ENCODE peak calls at places on chromosomes 12 and 14, in ten cellular contexts. V is aorta; W is cardiac muscle cell; H is CD8-positive, alpha-beta T cell; O is suprapubic skin; K is IMR-90; Y is dorsolateral prefrontal cortex; S is heart right ventricle; N is Panc1; A is BJ. X is an unnamed sample.
A peak's percentile ranks its signal among the peaks of the same experiment; 100 is the strongest.

GRCh38 chr12:67077617-67078016 is 191.5 kb upstream of the CAND1 start:
- DNase-seq in Y (no peak), A (peak; percentile 6), N (no peak), S (no peak), H (no peak), K (peak; percentile 25), W (no peak), V (no peak), O (no peak), X (no peak)

GRCh38 chr12:6927379-6927991 is at the start of gene ATN1:
- DNase-seq in A (no peak), W (peak; percentile 87), V (peak; percentile 93), S (peak; percentile 86), H (no peak), K (peak; percentile 78), N (no peak), O (peak; percentile 89), Y (peak; percentile 82), X (peak; percentile 91)

GRCh38 chr12:44889871-44890270 is 13.8 kb upstream of the NELL2 start:
- DNase-seq in V (no peak), K (no peak), W (no peak), Y (no peak), S (no peak), A (no peak), O (no peak), N (no peak), H (no peak), X (no peak)

GRCh38 chr12:15192721-15193120 is 28.5 kb downstream of the RERG start:
- DNase-seq in O (no peak), W (no peak), N (no peak), A (no peak), S (no peak), Y (no peak), K (no peak), V (no peak), H (no peak), X (no peak)

GRCh38 chr12:87317302-87317701 is 711.9 kb downstream of the C12orf50 start:
- DNase-seq in A (no peak), S (no peak), V (no peak), N (no peak), K (peak; percentile 8), W (no peak), Y (no peak), H (no peak), O (no peak), X (no peak)

GRCh38 chr12:108733132-108733531 is 1.8 kb upstream of the CORO1C start:
- DNase-seq in K (no peak), V (no peak), S (no peak), H (no peak), Y (no peak), O (no peak), W (no peak), A (no peak), N (no peak), X (no peak)

GRCh38 chr14:46215801-46216200 is 435.8 kb downstream of the RPL10L start:
- DNase-seq in H (no peak), W (no peak), N (no peak), A (no peak), K (no peak), Y (no peak), O (no peak), V (no peak), S (no peak), X (no peak)

GRCh38 chr12:39028382-39028781 is 123.0 kb upstream of the CPNE8 start:
- DNase-seq in O (no peak), W (no peak), Y (no peak), V (no peak), K (no peak), S (no peak), H (no peak), N (no peak), A (no peak), X (no peak)

GRCh38 chr12:3727877-3728632 is 24.9 kb downstream of the CRACR2A start:
- DNase-seq in H (peak; percentile 19), S (no peak), K (peak; percentile 33), W (no peak), O (no peak), Y (no peak), N (no peak), A (no peak), V (no peak), X (no peak)

GRCh38 chr12:42525444-42525843 is 64.1 kb downstream of the PRICKLE1 start:
- DNase-seq in N (no peak), S (no peak), H (no peak), Y (no peak), K (no peak), A (no peak), O (no peak), V (no peak), W (no peak), X (no peak)

GRCh38 chr12:110244829-110245228 is 36.2 kb upstream of the ATP2A2 start:
- DNase-seq in H (no peak), O (no peak), A (no peak), S (peak; percentile 74), K (no peak), N (no peak), Y (no peak), W (peak; percentile 92), V (no peak), X (peak; percentile 78)

GRCh38 chr12:131053567-131053966 is 99.9 kb downstream of the ADGRD1 start:
- DNase-seq in O (no peak), A (no peak), S (no peak), N (no peak), V (no peak), W (no peak), H (no peak), K (no peak), Y (no peak), X (no peak)
- H3K27me3 ChIP-seq in O (no peaks in the 10 kb centered on the region), A (no peaks in the 10 kb centered on the region), S (no peaks in the 10 kb centered on the region), N (peaks cover 17% of the 10 kb centered on the region), V (no peaks in the 10 kb centered on the region), W (no peaks in the 10 kb centered on the region), H (no peaks in the 10 kb centered on the region), K (no peaks in the 10 kb centered on the region), Y (no peaks in the 10 kb centered on the region), X (no peaks in the 10 kb centered on the region)

GRCh38 chr14:70721542-70721941 is 79.8 kb downstream of the TTC9 start:
- DNase-seq in Y (no peak), W (no peak), O (no peak), K (peak; percentile 23), N (no peak), V (no peak), A (no peak), H (no peak), S (no peak), X (no peak)

GRCh38 chr14:70722418-70722817 is 80.7 kb downstream of the TTC9 start:
- DNase-seq in A (no peak), S (no peak), H (no peak), N (no peak), W (no peak), K (no peak), V (no peak), Y (no peak), O (no peak), X (no peak)

GRCh38 chr14:70716483-70716882 is 74.8 kb downstream of the TTC9 start:
- DNase-seq in A (no peak), K (no peak), N (no peak), O (no peak), W (no peak), V (no peak), S (no peak), H (no peak), Y (no peak), X (no peak)

GRCh38 chr14:70716958-70717357 is 75.2 kb downstream of the TTC9 start:
- DNase-seq in V (no peak), O (no peak), H (no peak), W (no peak), Y (no peak), K (no peak), S (no peak), N (no peak), A (no peak), X (no peak)

DNA sequence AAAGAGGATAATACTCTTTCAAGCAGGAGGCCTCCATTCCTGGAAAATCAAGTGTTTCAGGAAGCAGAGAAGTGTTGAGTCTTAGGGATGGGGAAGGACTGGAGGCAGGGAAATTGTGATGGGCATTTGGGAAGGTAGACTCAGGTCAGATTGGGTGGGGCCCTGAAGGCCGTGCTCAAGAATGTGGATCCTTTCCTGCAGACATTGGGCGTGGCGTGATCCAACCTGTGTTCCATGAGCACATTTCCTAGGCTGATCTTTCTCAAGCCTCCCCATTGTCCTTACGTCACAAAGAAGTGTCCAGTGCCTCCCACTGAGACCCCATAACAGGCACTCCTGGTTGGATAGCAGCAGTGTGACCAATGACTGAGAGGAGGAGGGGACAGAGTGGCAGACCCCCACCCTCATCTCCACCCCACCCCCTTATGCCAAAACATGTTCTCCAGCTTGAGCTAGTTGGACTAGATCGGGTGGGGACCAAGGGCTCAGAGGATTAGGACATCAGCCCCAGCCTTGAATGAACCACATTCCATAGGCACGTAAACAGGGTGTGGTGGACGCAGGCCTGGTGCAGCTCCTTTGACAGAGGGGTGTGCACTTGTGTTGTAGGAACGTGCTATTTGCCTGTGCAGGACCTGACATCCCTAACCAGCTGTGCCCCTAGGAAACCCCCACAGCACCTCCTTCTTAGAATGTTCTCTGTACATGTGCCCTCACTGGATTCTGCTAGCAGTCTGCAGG is 76.8 kb downstream of the TTC9 start:
- DNase-seq in V (no peak), K (no peak), S (no peak), H (no peak), O (no peak), Y (no peak), N (no peak), A (no peak), W (no peak), X (no peak)
- H3K27me3 ChIP-seq in V (no peaks in the 10 kb centered on the region), K (peaks cover 8% of the 10 kb centered on the region), S (peaks cover 16% of the 10 kb centered on the region), H (no peaks in the 10 kb centered on the region), O (no peaks in the 10 kb centered on the region), Y (no peaks in the 10 kb centered on the region), N (no peaks in the 10 kb centered on the region), A (peaks cover 2% of the 10 kb centered on the region), W (no peaks in the 10 kb centered on the region), X (no peaks in the 10 kb centered on the region)

DNA sequence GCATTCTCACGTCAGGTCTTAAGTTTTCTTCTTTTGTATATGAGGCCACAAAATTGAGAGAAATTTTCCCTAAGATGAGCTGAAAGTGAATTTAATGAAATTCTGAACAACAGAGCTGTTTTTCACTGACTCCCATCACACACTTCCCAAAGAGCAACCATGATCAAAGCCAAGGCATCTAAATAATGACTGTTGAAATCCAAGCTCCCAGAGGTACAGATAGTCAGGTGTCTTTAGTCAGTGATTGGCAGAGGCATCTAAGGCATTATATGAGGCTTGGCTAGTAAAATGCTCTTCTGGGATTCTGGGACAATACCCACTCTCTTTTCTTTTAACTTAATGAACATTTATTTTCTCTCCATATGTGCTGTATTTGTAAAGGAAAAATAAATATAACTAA is 1.0 kb upstream of the SSTR1 start:
- DNase-seq in O (no peak), S (no peak), Y (no peak), V (no peak), W (no peak), N (no peak), H (no peak), A (no peak), K (no peak), X (no peak)
- H3K27me3 ChIP-seq in O (peaks cover 47% of the 10 kb centered on the region), S (peaks cover 55% of the 10 kb centered on the region), Y (peaks cover 33% of the 10 kb centered on the region), V (no peaks in the 10 kb centered on the region), W (peaks cover 72% of the 10 kb centered on the region), N (peaks cover 15% of the 10 kb centered on the region), H (peaks cover 5% of the 10 kb centered on the region), A (no peaks in the 10 kb centered on the region), K (no peaks in the 10 kb centered on the region), X (peaks cover 38% of the 10 kb centered on the region)

DNA sequence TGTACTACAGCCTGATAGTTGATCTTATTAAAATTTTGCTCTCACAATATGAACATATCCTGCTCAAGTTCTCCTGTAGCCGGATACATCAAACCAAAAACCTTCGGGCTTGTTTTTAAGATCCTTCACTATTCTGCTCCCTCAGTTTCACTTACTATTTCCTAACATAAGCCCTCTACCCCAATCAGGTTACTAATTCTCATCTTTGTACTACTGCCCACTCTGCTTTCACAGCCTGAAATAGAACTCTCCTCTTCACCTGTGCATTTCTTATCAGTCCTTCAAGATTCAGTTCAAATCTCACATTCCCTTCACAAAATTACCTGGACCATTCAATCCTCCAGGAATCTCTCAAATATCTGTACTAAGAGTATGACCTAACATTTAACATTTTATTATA is 14.2 kb downstream of the PAWR start:
- DNase-seq in S (no peak), Y (no peak), W (no peak), V (no peak), H (no peak), N (no peak), K (no peak), O (no peak), A (no peak), X (no peak)
- H3K27me3 ChIP-seq in S (no peaks in the 10 kb centered on the region), Y (peaks cover 6% of the 10 kb centered on the region), W (no peaks in the 10 kb centered on the region), V (no peaks in the 10 kb centered on the region), H (no peaks in the 10 kb centered on the region), N (no peaks in the 10 kb centered on the region), K (no peaks in the 10 kb centered on the region), O (no peaks in the 10 kb centered on the region), A (no peaks in the 10 kb centered on the region), X (no peaks in the 10 kb centered on the region)

X was measured in heart left ventricle.